ENCODE peak calls at places on chromosome X, in seven cellular contexts. X is GM23338, C is spleen, Q is HL-60, P is prostate gland, R is sigmoid colon, K is GM12878. G is an unnamed sample.

GRCh38 chrX:140572724-140573123 is 67.9 kb upstream of the SOX3 start:
- DNase-seq in Q (peak; percentile 31), K (peak; percentile 3), X (peak; percentile 64), R (no peak), P (no peak), C (no peak), G (no peak)

GRCh38 chrX:155695419-155695818 is 82.7 kb upstream of the TMLHE start:
- DNase-seq in P (no peak), K (no peak), X (no peak), Q (no peak), C (no peak), R (no peak), G (no peak)

GRCh38 chrX:111090458-111090857 is 5.5 kb upstream of the PAK3 start:
- DNase-seq in P (no peak), X (no peak), Q (no peak), K (no peak), C (no peak), R (no peak), G (no peak)

GRCh38 chrX:11424903-11425674 is 131.9 kb downstream of the AMELX start:
- DNase-seq in P (no peak), K (no peak), R (no peak), Q (no peak), C (no peak), X (no peak), G (no peak)

GRCh38 chrX:133979641-133980230 is 5.7 kb downstream of the GPC3 start:
- DNase-seq in X (no peak), P (no peak), Q (no peak), K (no peak), C (no peak), R (no peak), G (no peak)

GRCh38 chrX:105876658-105877057 is 54.3 kb downstream of the NRK start:
- DNase-seq in Q (no peak), K (no peak), R (no peak), X (peak; percentile 50), C (no peak), P (no peak), G (no peak)

GRCh38 chrX:138710311-138710791 is 1.2 kb downstream of the FGF13 start:
- DNase-seq in C (peak; percentile 74), R (no peak), K (no peak), P (peak; percentile 3), Q (no peak), X (no peak), G (no peak)

GRCh38 chrX:142982679-142983078 is 43.0 kb upstream of the SPANXN4 start:
- DNase-seq in C (no peak), R (no peak), X (no peak), Q (no peak), K (no peak), P (no peak), G (no peak)

GRCh38 chrX:44872319-44872816 is 620 bp upstream of the KDM6A start:
- DNase-seq in R (peak; percentile 77), Q (peak; percentile 37), C (peak; percentile 94), P (peak; percentile 10), K (no peak), X (peak; percentile 41), G (peak; percentile 30)

GRCh38 chrX:94662665-94663064 is 988.7 kb downstream of the FAM133A start:
- DNase-seq in R (no peak), X (no peak), C (no peak), P (no peak), Q (no peak), K (no peak), G (no peak)

GRCh38 chrX:129695937-129696336 is 41.2 kb upstream of the APLN start:
- DNase-seq in X (no peak), R (no peak), C (no peak), K (no peak), Q (no peak), P (no peak), G (no peak)

GRCh38 chrX:136878423-136878822 is 2.1 kb downstream of the RBMX start:
- DNase-seq in C (no peak), Q (no peak), R (no peak), X (no peak), P (no peak), K (no peak), G (no peak)
- H3K4me3 ChIP-seq in C (peak overlapping the region; percentile 57), Q (peak overlapping the region; percentile 61), R (no peak overlapping the region), X (peak overlapping the region; percentile 91), P (no peak overlapping the region), K (peak overlapping the region; percentile 85), G (peak overlapping the region; percentile 84)

DNA sequence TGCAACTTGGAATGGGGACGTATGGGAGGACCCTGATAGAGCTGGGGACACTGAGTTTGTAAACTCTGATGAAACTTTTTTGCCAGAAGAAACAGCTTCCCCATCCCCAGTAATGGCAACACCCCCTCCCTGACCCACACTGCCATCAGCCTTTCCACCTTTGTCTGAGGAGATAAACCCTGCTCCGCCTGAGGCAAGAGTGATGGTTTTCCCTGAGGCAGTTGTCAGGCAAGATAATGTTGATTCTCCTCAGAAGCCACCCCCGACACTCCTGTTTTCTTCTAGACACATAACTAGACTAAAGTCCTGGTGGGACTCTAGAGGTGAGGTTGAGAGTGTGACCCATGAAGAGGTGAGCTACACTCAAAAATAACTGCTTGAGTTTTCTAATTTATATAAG is 71.9 kb upstream of the STK26 start:
- DNase-seq in P (no peak), C (no peak), X (no peak), R (no peak), Q (no peak), K (no peak), G (no peak)
- TF ChIP-seq POLR2AphosphoS5 in P (no peak), C (no peak), X (no peak), R (no peak), Q (no peak), K (no peak), G (no peak)

DNA sequence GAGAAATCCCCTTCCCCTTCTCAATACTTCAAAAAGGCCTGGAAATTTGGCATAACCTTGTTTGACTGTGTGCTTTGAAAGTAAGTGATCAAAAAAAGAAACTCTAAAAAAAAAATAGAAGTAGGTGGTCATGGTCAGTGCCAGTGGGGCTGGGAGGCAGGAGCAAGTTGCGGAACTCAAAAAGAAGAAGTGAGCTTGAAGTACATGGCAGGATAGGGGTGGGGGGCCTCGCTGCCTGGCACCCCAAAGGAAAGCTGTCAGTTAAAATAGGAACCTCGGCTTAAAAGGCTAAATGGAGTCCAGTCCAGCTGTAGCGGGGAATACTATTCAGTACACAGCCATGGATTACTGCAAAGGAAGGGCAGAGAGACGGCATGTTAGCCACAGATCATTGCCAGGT is 12.2 kb upstream of the NKRF start:
- DNase-seq in P (no peak), Q (peak; percentile 89), C (peak; percentile 86), X (no peak), K (no peak), R (no peak), G (no peak)
- TF ChIP-seq CTCF in P (no peak), Q (no peak), C (no peak), X (no peak), K (no peak), R (no peak), G (no peak)

GRCh38 chrX:10017866-10018265 is 50.7 kb downstream of the CLDN34 start:
- DNase-seq in Q (no peak), K (no peak), R (peak; percentile 6), P (peak; percentile 52), X (peak; percentile 40), C (no peak), G (no peak)
- H3K4me3 ChIP-seq in Q (no peak overlapping the region), K (no peak overlapping the region), R (no peak overlapping the region), P (no peak overlapping the region), X (peak overlapping the region; percentile 63), C (no peak overlapping the region), G (no peak overlapping the region)

DNA sequence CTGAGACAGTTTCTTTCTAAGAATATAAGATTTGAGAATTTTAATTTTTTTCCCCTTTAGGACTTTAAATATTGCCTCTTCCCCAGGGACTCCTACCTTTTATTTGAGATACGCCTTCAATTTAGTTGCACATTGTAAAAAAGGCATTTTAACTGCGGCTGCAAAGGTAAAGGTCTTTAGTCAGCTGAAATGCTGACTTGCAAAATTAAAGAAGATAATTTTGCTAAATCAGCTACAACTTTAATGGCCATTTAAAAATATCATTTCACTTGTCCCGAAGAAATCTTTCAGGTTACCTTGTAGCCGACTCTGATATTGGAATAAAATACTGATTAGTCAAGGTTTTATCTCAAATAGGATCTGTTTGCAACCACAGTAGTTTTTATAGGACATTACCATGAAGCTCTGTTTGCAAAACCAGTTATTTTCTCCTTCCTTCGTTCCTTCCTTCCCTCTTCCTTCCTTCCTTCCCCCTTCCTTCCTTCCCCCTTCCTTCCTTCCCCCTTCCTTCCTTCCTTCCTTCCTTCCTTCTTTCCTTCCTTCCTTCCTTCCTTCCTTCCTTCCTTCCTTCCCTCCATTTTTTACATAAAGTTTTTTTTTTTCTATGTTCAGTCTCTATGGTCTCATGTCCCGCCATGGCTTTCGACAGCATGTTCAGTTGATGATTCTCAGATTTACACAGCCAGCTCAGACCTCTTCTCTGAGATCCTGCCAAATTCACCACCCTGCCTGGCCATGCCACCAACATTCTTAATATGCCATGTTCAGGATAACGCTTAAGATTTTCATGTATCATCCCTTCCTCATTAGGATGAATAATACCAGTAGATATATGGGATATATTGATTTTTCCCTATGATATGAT is 405.4 kb upstream of the PRKX start:
- DNase-seq in R (no peak), K (no peak), X (no peak), Q (no peak), C (no peak), P (no peak), G (no peak)
- TF ChIP-seq POLR2AphosphoS5 in R (no peak), K (no peak), X (no peak), Q (no peak), C (no peak), P (no peak), G (no peak)

GRCh38 chrX:72713130-72713529 is 976 bp downstream of the PHKA1 start:
- DNase-seq in C (no peak), P (no peak), X (no peak), K (no peak), R (no peak), Q (no peak), G (no peak)

GRCh38 chrX:72716766-72717165 is 2.7 kb upstream of the PHKA1 start:
- DNase-seq in P (no peak), X (no peak), K (no peak), C (no peak), R (no peak), Q (no peak), G (no peak)

GRCh38 chrX:72712094-72712755 is 1.9 kb downstream of the PHKA1 start:
- DNase-seq in K (no peak), X (no peak), P (no peak), Q (no peak), C (no peak), R (no peak), G (no peak)

GRCh38 chrX:72715546-72715945 is 1.4 kb upstream of the PHKA1 start:
- DNase-seq in C (no peak), R (no peak), K (no peak), P (no peak), Q (no peak), X (no peak), G (no peak)

DNA sequence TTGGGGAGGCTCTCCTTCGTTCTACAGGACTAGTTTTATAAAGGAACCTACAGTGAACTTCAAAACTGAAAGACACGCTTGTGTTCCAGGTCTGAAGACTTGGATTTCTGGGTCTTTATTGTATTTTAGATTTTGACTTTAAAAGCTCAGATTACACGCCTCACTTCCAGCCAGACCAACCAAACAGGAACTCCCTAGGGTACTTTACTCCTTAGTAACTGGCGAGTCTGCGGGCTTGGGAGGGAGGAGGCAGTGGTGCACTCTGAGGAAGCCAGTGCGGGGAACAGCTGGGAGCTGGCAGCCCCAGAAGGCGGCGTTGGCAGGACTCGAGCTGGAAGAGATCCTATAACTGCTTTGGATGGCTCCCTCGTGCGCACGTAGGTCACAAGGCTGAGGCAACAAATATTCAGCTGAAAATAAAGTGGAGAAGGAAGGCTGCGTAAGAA is 388 bp upstream of the PHKA1 start:
- DNase-seq in K (no peak), C (peak; percentile 75), R (peak; percentile 89), P (peak; percentile 46), Q (peak; percentile 7), X (peak; percentile 64), G (peak; percentile 28)
- TF ChIP-seq CTCF in K (no peak), C (no peak), R (no peak), P (no peak), Q (no peak), X (no peak), G (no peak)